ENCODE peak calls at places on chromosomes 4 and X, in seven cellular contexts. One of them, this sample, is unnamed.

GRCh38 chrX:71941145-71941544 is 30.5 kb downstream of the NHSL2 start:
- DNase-seq in iPS DF 19.7: no peak
- DNase-seq in right atrium auricular region: no peak
- DNase-seq in NCI-H1092 treated with DMSO at 0.1 percent for 48 hours: no peak
- DNase-seq in foreskin keratinocyte: no peak
- DNase-seq in stimulated activated CD4-positive, alpha-beta T cell treated with anti-CD3 and anti-CD28 coated beads, Interleukin-2, amount 100 ng/mL, for 48 hours: no peak
- DNase-seq in AG10803: no peak
- DNase-seq in this sample: no peak

GRCh38 chrX:54978448-54978847 is 15.5 kb downstream of the PFKFB1 start:
- DNase-seq in stimulated activated CD4-positive, alpha-beta T cell treated with anti-CD3 and anti-CD28 coated beads, Interleukin-2, amount 100 ng/mL, for 48 hours: no peak
- DNase-seq in iPS DF 19.7: no peak
- DNase-seq in NCI-H1092 treated with DMSO at 0.1 percent for 48 hours: no peak
- DNase-seq in right atrium auricular region: no peak
- DNase-seq in foreskin keratinocyte: peak
- DNase-seq in AG10803: no peak
- DNase-seq in this sample: no peak

GRCh38 chrX:41900321-41900720 is 23.0 kb downstream of the CASK start:
- DNase-seq in stimulated activated CD4-positive, alpha-beta T cell treated with anti-CD3 and anti-CD28 coated beads, Interleukin-2, amount 100 ng/mL, for 48 hours: no peak
- DNase-seq in iPS DF 19.7: no peak
- DNase-seq in NCI-H1092 treated with DMSO at 0.1 percent for 48 hours: no peak
- DNase-seq in AG10803: no peak
- DNase-seq in right atrium auricular region: no peak
- DNase-seq in foreskin keratinocyte: no peak
- DNase-seq in this sample: no peak

GRCh38 chr4:74473155-74473811 is 28.3 kb downstream of the AREG start:
- DNase-seq in NCI-H1092 treated with DMSO at 0.1 percent for 48 hours: no peak
- DNase-seq in stimulated activated CD4-positive, alpha-beta T cell treated with anti-CD3 and anti-CD28 coated beads, Interleukin-2, amount 100 ng/mL, for 48 hours: no peak
- DNase-seq in iPS DF 19.7: no peak
- DNase-seq in foreskin keratinocyte: peak
- DNase-seq in right atrium auricular region: no peak
- DNase-seq in AG10803: peak
- DNase-seq in this sample: no peak

GRCh38 chrX:124895947-124896346 is 423.7 kb upstream of the TEX13C start:
- DNase-seq in right atrium auricular region: no peak
- DNase-seq in AG10803: no peak
- DNase-seq in stimulated activated CD4-positive, alpha-beta T cell treated with anti-CD3 and anti-CD28 coated beads, Interleukin-2, amount 100 ng/mL, for 48 hours: no peak
- DNase-seq in iPS DF 19.7: no peak
- DNase-seq in foreskin keratinocyte: no peak
- DNase-seq in NCI-H1092 treated with DMSO at 0.1 percent for 48 hours: no peak
- DNase-seq in this sample: no peak

GRCh38 chr4:56055027-56055976 is 106.6 kb downstream of the CEP135 start:
- DNase-seq in NCI-H1092 treated with DMSO at 0.1 percent for 48 hours: no peak
- DNase-seq in foreskin keratinocyte: no peak
- DNase-seq in iPS DF 19.7: no peak
- DNase-seq in stimulated activated CD4-positive, alpha-beta T cell treated with anti-CD3 and anti-CD28 coated beads, Interleukin-2, amount 100 ng/mL, for 48 hours: no peak
- DNase-seq in right atrium auricular region: no peak
- DNase-seq in AG10803: no peak
- DNase-seq in this sample: no peak

GRCh38 chr4:25865586-25865985 is 2.8 kb upstream of the SEL1L3 start:
- DNase-seq in iPS DF 19.7: no peak
- DNase-seq in right atrium auricular region: no peak
- DNase-seq in foreskin keratinocyte: peak
- DNase-seq in NCI-H1092 treated with DMSO at 0.1 percent for 48 hours: no peak
- DNase-seq in stimulated activated CD4-positive, alpha-beta T cell treated with anti-CD3 and anti-CD28 coated beads, Interleukin-2, amount 100 ng/mL, for 48 hours: no peak
- DNase-seq in AG10803: no peak
- DNase-seq in this sample: no peak

GRCh38 chrX:33908074-33908473 is 224.0 kb downstream of the FAM47A start:
- DNase-seq in iPS DF 19.7: no peak
- DNase-seq in stimulated activated CD4-positive, alpha-beta T cell treated with anti-CD3 and anti-CD28 coated beads, Interleukin-2, amount 100 ng/mL, for 48 hours: no peak
- DNase-seq in AG10803: no peak
- DNase-seq in foreskin keratinocyte: no peak
- DNase-seq in right atrium auricular region: no peak
- DNase-seq in NCI-H1092 treated with DMSO at 0.1 percent for 48 hours: no peak
- DNase-seq in this sample: no peak

GRCh38 chrX:22818061-22818460 is 181.7 kb upstream of the DDX53 start:
- DNase-seq in iPS DF 19.7: no peak
- DNase-seq in AG10803: no peak
- DNase-seq in NCI-H1092 treated with DMSO at 0.1 percent for 48 hours: no peak
- DNase-seq in foreskin keratinocyte: no peak
- DNase-seq in right atrium auricular region: no peak
- DNase-seq in stimulated activated CD4-positive, alpha-beta T cell treated with anti-CD3 and anti-CD28 coated beads, Interleukin-2, amount 100 ng/mL, for 48 hours: no peak
- DNase-seq in this sample: no peak

GRCh38 chr4:90503677-90504076 is 376.5 kb downstream of the CCSER1 start:
- DNase-seq in stimulated activated CD4-positive, alpha-beta T cell treated with anti-CD3 and anti-CD28 coated beads, Interleukin-2, amount 100 ng/mL, for 48 hours: no peak
- DNase-seq in foreskin keratinocyte: no peak
- DNase-seq in NCI-H1092 treated with DMSO at 0.1 percent for 48 hours: no peak
- DNase-seq in right atrium auricular region: no peak
- DNase-seq in AG10803: no peak
- DNase-seq in iPS DF 19.7: no peak
- DNase-seq in this sample: no peak

GRCh38 chrX:1534321-1535168 is 2.4 kb downstream of the P2RY8 start:
- DNase-seq in NCI-H1092 treated with DMSO at 0.1 percent for 48 hours: no peak
- DNase-seq in AG10803: no peak
- DNase-seq in iPS DF 19.7: peak
- DNase-seq in stimulated activated CD4-positive, alpha-beta T cell treated with anti-CD3 and anti-CD28 coated beads, Interleukin-2, amount 100 ng/mL, for 48 hours: no peak
- DNase-seq in foreskin keratinocyte: no peak
- DNase-seq in right atrium auricular region: no peak
- DNase-seq in this sample: no peak

GRCh38 chr4:7651461-7651921 is 216.8 kb upstream of the PSAPL1 start:
- DNase-seq in iPS DF 19.7: no peak
- DNase-seq in right atrium auricular region: peak
- DNase-seq in NCI-H1092 treated with DMSO at 0.1 percent for 48 hours: peak
- DNase-seq in stimulated activated CD4-positive, alpha-beta T cell treated with anti-CD3 and anti-CD28 coated beads, Interleukin-2, amount 100 ng/mL, for 48 hours: no peak
- DNase-seq in AG10803: no peak
- DNase-seq in foreskin keratinocyte: peak
- DNase-seq in this sample: no peak

GRCh38 chrX:18047440-18047940 is 173.2 kb downstream of the BEND2 start:
- DNase-seq in AG10803: no peak
- DNase-seq in foreskin keratinocyte: peak
- DNase-seq in NCI-H1092 treated with DMSO at 0.1 percent for 48 hours: no peak
- DNase-seq in iPS DF 19.7: no peak
- DNase-seq in stimulated activated CD4-positive, alpha-beta T cell treated with anti-CD3 and anti-CD28 coated beads, Interleukin-2, amount 100 ng/mL, for 48 hours: no peak
- DNase-seq in right atrium auricular region: no peak
- DNase-seq in this sample: no peak

GRCh38 chr4:182578402-182578801 is 335.2 kb downstream of the TENM3 start:
- DNase-seq in foreskin keratinocyte: peak
- DNase-seq in stimulated activated CD4-positive, alpha-beta T cell treated with anti-CD3 and anti-CD28 coated beads, Interleukin-2, amount 100 ng/mL, for 48 hours: no peak
- DNase-seq in NCI-H1092 treated with DMSO at 0.1 percent for 48 hours: no peak
- DNase-seq in iPS DF 19.7: no peak
- DNase-seq in right atrium auricular region: no peak
- DNase-seq in AG10803: peak
- DNase-seq in this sample: no peak

GRCh38 chr4:7781361-7781760 is 158.3 kb downstream of the AFAP1 start:
- DNase-seq in right atrium auricular region: no peak
- DNase-seq in NCI-H1092 treated with DMSO at 0.1 percent for 48 hours: no peak
- DNase-seq in stimulated activated CD4-positive, alpha-beta T cell treated with anti-CD3 and anti-CD28 coated beads, Interleukin-2, amount 100 ng/mL, for 48 hours: no peak
- DNase-seq in foreskin keratinocyte: no peak
- DNase-seq in iPS DF 19.7: no peak
- DNase-seq in AG10803: peak
- DNase-seq in this sample: no peak

GRCh38 chr4:67684839-67685531 is 16.0 kb downstream of the UBA6 start:
- DNase-seq in right atrium auricular region: no peak
- DNase-seq in NCI-H1092 treated with DMSO at 0.1 percent for 48 hours: no peak
- DNase-seq in iPS DF 19.7: no peak
- DNase-seq in stimulated activated CD4-positive, alpha-beta T cell treated with anti-CD3 and anti-CD28 coated beads, Interleukin-2, amount 100 ng/mL, for 48 hours: no peak
- DNase-seq in AG10803: peak
- DNase-seq in foreskin keratinocyte: peak
- DNase-seq in this sample: no peak

GRCh38 chr4:172163215-172163614 is 350.0 kb downstream of the GALNTL6 start:
- DNase-seq in iPS DF 19.7: no peak
- DNase-seq in AG10803: no peak
- DNase-seq in stimulated activated CD4-positive, alpha-beta T cell treated with anti-CD3 and anti-CD28 coated beads, Interleukin-2, amount 100 ng/mL, for 48 hours: no peak
- DNase-seq in NCI-H1092 treated with DMSO at 0.1 percent for 48 hours: no peak
- DNase-seq in foreskin keratinocyte: no peak
- DNase-seq in right atrium auricular region: no peak
- DNase-seq in this sample: no peak

GRCh38 chr4:1113311-1114009 is at the start of gene RNF212:
- DNase-seq in right atrium auricular region: no peak
- DNase-seq in AG10803: peak
- DNase-seq in stimulated activated CD4-positive, alpha-beta T cell treated with anti-CD3 and anti-CD28 coated beads, Interleukin-2, amount 100 ng/mL, for 48 hours: no peak
- DNase-seq in iPS DF 19.7: no peak
- DNase-seq in NCI-H1092 treated with DMSO at 0.1 percent for 48 hours: no peak
- DNase-seq in foreskin keratinocyte: no peak
- DNase-seq in this sample: no peak

GRCh38 chr4:79413032-79413431 is 5.0 kb upstream of the GK2 start:
- DNase-seq in right atrium auricular region: no peak
- DNase-seq in iPS DF 19.7: no peak
- DNase-seq in foreskin keratinocyte: no peak
- DNase-seq in AG10803: no peak
- DNase-seq in NCI-H1092 treated with DMSO at 0.1 percent for 48 hours: peak
- DNase-seq in stimulated activated CD4-positive, alpha-beta T cell treated with anti-CD3 and anti-CD28 coated beads, Interleukin-2, amount 100 ng/mL, for 48 hours: no peak
- DNase-seq in this sample: no peak

GRCh38 chrX:18995216-18995615 is 11.3 kb upstream of the PHKA2 start:
- DNase-seq in AG10803: peak
- DNase-seq in right atrium auricular region: no peak
- DNase-seq in iPS DF 19.7: no peak
- DNase-seq in foreskin keratinocyte: peak
- DNase-seq in NCI-H1092 treated with DMSO at 0.1 percent for 48 hours: no peak
- DNase-seq in stimulated activated CD4-positive, alpha-beta T cell treated with anti-CD3 and anti-CD28 coated beads, Interleukin-2, amount 100 ng/mL, for 48 hours: no peak
- DNase-seq in this sample: no peak